ENCODE peak calls at places on chromosomes 2 and 18, in six cellular contexts. One of them, this sample, is unnamed.
A peak's percentile ranks its signal among the peaks of the same experiment; 100 is the strongest.

GRCh38 chr18:80210312-80211083 is 36.8 kb downstream of the PARD6G start:
- DNase-seq in esophagus squamous epithelium: no peak
- DNase-seq in lower lobe of right lung: no peak
- DNase-seq in stomach: no peak
- DNase-seq in endodermal cell: no peak
- DNase-seq in tibial artery: no peak
- DNase-seq in this sample: no peak

GRCh38 chr2:102619414-102620319 is at the start of gene SLC9A2:
- DNase-seq in endodermal cell: peak; percentile 82
- DNase-seq in esophagus squamous epithelium: no peak
- DNase-seq in stomach: peak; percentile 72
- DNase-seq in lower lobe of right lung: peak; percentile 55
- DNase-seq in tibial artery: no peak
- DNase-seq in this sample: no peak

GRCh38 chr2:231780123-231780908 is 766 bp downstream of the PDE6D start:
- DNase-seq in tibial artery: no peak
- DNase-seq in lower lobe of right lung: no peak
- DNase-seq in esophagus squamous epithelium: no peak
- DNase-seq in stomach: no peak
- DNase-seq in endodermal cell: peak; percentile 84
- DNase-seq in this sample: no peak

GRCh38 chr2:240925191-240925575 is 19.0 kb downstream of the CROCC2 start:
- DNase-seq in stomach: peak; percentile 37
- DNase-seq in lower lobe of right lung: no peak
- DNase-seq in esophagus squamous epithelium: no peak
- DNase-seq in tibial artery: peak; percentile 15
- DNase-seq in endodermal cell: no peak
- DNase-seq in this sample: peak; percentile 43

GRCh38 chr2:167756427-167756826 is 491.0 kb downstream of the STK39 start:
- DNase-seq in endodermal cell: peak; percentile 58
- DNase-seq in stomach: no peak
- DNase-seq in lower lobe of right lung: no peak
- DNase-seq in tibial artery: no peak
- DNase-seq in esophagus squamous epithelium: no peak
- DNase-seq in this sample: no peak

GRCh38 chr18:48563027-48563426 is 24.2 kb downstream of the CTIF start:
- DNase-seq in endodermal cell: peak; percentile 54
- DNase-seq in lower lobe of right lung: no peak
- DNase-seq in esophagus squamous epithelium: no peak
- DNase-seq in stomach: no peak
- DNase-seq in tibial artery: no peak
- DNase-seq in this sample: no peak

GRCh38 chr18:78123144-78123909 is 856.3 kb upstream of the SALL3 start:
- DNase-seq in lower lobe of right lung: no peak
- DNase-seq in endodermal cell: no peak
- DNase-seq in stomach: no peak
- DNase-seq in esophagus squamous epithelium: no peak
- DNase-seq in tibial artery: no peak
- DNase-seq in this sample: no peak

GRCh38 chr18:44896817-44897216 is 216.1 kb downstream of the SETBP1 start:
- DNase-seq in esophagus squamous epithelium: no peak
- DNase-seq in endodermal cell: no peak
- DNase-seq in stomach: no peak
- DNase-seq in tibial artery: no peak
- DNase-seq in lower lobe of right lung: no peak
- DNase-seq in this sample: no peak

GRCh38 chr2:58428553-58429284 is 187.6 kb upstream of the FANCL start:
- DNase-seq in stomach: no peak
- DNase-seq in esophagus squamous epithelium: no peak
- DNase-seq in tibial artery: no peak
- DNase-seq in endodermal cell: peak; percentile 92
- DNase-seq in lower lobe of right lung: peak; percentile 35
- DNase-seq in this sample: peak; percentile 33

GRCh38 chr2:39778775-39779751 is at the start of gene THUMPD2:
- DNase-seq in stomach: peak; percentile 69
- DNase-seq in esophagus squamous epithelium: no peak
- DNase-seq in endodermal cell: peak; percentile 91
- DNase-seq in tibial artery: peak; percentile 66
- DNase-seq in lower lobe of right lung: peak; percentile 80
- DNase-seq in this sample: peak; percentile 67

GRCh38 chr2:39778233-39778632 is 825 bp downstream of the THUMPD2 start:
- DNase-seq in lower lobe of right lung: no peak
- DNase-seq in esophagus squamous epithelium: no peak
- DNase-seq in endodermal cell: no peak
- DNase-seq in tibial artery: no peak
- DNase-seq in stomach: no peak
- DNase-seq in this sample: no peak

GRCh38 chr2:39781697-39782096 is 2.6 kb upstream of the THUMPD2 start:
- DNase-seq in tibial artery: no peak
- DNase-seq in endodermal cell: no peak
- DNase-seq in lower lobe of right lung: no peak
- DNase-seq in esophagus squamous epithelium: no peak
- DNase-seq in stomach: no peak
- DNase-seq in this sample: no peak

GRCh38 chr2:39780825-39781600 is 2.0 kb upstream of the THUMPD2 start:
- DNase-seq in endodermal cell: peak; percentile 43
- DNase-seq in esophagus squamous epithelium: no peak
- DNase-seq in lower lobe of right lung: no peak
- DNase-seq in stomach: no peak
- DNase-seq in tibial artery: no peak
- DNase-seq in this sample: no peak

DNA sequence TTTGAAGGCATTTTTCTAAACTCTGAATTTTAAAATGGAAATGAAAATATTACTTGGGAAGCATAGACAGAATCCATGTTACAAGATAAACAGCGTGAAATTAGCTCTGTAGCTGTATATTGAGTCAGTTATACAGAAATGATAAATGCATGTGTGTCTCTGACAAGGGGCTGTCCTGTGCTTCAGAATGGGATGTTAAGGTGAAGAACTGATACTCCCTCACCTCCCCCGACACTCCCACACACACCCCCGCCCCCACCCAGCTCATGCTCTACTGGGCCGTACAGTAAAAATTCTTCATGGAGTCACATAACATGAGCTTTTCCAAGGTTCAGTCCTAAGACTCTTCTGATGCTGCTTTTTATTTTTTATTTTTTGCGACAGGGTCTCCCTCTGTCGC is 868 bp upstream of the THUMPD2 start:
- DNase-seq in lower lobe of right lung: no peak
- DNase-seq in esophagus squamous epithelium: no peak
- DNase-seq in stomach: no peak
- DNase-seq in endodermal cell: no peak
- DNase-seq in tibial artery: no peak
- DNase-seq in this sample: no peak
- H3K4me1 ChIP-seq in lower lobe of right lung: peaks cover 31% of the 10 kb centered on the region
- H3K4me1 ChIP-seq in esophagus squamous epithelium: peaks cover 40% of the 10 kb centered on the region
- H3K4me1 ChIP-seq in stomach: peaks cover 11% of the 10 kb centered on the region
- H3K4me1 ChIP-seq in endodermal cell: peaks cover 2% of the 10 kb centered on the region
- H3K4me1 ChIP-seq in tibial artery: no peaks in the 10 kb centered on the region
- H3K4me1 ChIP-seq in this sample: peaks cover 6% of the 10 kb centered on the region

GRCh38 chr2:108169982-108170625 is 69.7 kb upstream of the SULT1C3 start:
- DNase-seq in stomach: no peak
- DNase-seq in endodermal cell: peak; percentile 65
- DNase-seq in tibial artery: no peak
- DNase-seq in lower lobe of right lung: no peak
- DNase-seq in esophagus squamous epithelium: no peak
- DNase-seq in this sample: no peak
- TF ChIP-seq CTCF in stomach: no peak
- TF ChIP-seq CTCF in endodermal cell: peak; percentile 77
- TF ChIP-seq CTCF in tibial artery: no peak
- TF ChIP-seq CTCF in lower lobe of right lung: no peak
- TF ChIP-seq CTCF in esophagus squamous epithelium: peak; percentile 19
- TF ChIP-seq CTCF in this sample: no peak

GRCh38 chr18:22465859-22466602 is 48.3 kb upstream of the CTAGE1 start:
- DNase-seq in stomach: no peak
- DNase-seq in tibial artery: peak; percentile 75
- DNase-seq in endodermal cell: no peak
- DNase-seq in esophagus squamous epithelium: no peak
- DNase-seq in lower lobe of right lung: no peak
- DNase-seq in this sample: no peak
- H3K4me3 ChIP-seq in stomach: no peak overlapping the region
- H3K4me3 ChIP-seq in tibial artery: peak overlapping the region; percentile 5
- H3K4me3 ChIP-seq in endodermal cell: no peak overlapping the region
- H3K4me3 ChIP-seq in esophagus squamous epithelium: no peak overlapping the region
- H3K4me3 ChIP-seq in lower lobe of right lung: no peak overlapping the region
- H3K4me3 ChIP-seq in this sample: no peak overlapping the region

GRCh38 chr2:134240061-134240460 is 13.8 kb upstream of the MGAT5 start:
- DNase-seq in endodermal cell: no peak
- DNase-seq in esophagus squamous epithelium: no peak
- DNase-seq in lower lobe of right lung: no peak
- DNase-seq in stomach: no peak
- DNase-seq in tibial artery: no peak
- DNase-seq in this sample: no peak
- H3K4me1 ChIP-seq in endodermal cell: no peaks in the 10 kb centered on the region
- H3K4me1 ChIP-seq in esophagus squamous epithelium: peaks cover 24% of the 10 kb centered on the region
- H3K4me1 ChIP-seq in lower lobe of right lung: peaks cover 9% of the 10 kb centered on the region
- H3K4me1 ChIP-seq in stomach: peaks cover 31% of the 10 kb centered on the region
- H3K4me1 ChIP-seq in tibial artery: no peaks in the 10 kb centered on the region
- H3K4me1 ChIP-seq in this sample: no peaks in the 10 kb centered on the region

DNA sequence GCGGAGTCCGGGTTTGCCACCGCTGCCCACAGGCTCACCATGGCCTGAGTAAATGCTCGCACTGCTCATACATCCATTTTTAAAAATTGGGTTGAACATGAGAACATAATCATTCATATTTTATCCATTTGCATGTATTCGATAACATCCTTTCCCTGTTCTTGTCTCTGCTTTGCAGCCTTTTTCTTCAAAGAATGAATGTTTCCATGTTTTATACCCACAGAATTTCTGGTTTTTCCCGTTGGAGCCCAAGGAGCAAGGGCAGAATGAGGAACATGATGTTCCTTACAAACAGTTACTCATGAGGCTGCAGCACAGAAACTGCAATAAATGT is 146.5 kb downstream of the CCDC74A start:
- DNase-seq in stomach: no peak
- DNase-seq in lower lobe of right lung: no peak
- DNase-seq in tibial artery: no peak
- DNase-seq in esophagus squamous epithelium: no peak
- DNase-seq in endodermal cell: no peak
- DNase-seq in this sample: no peak
- TF ChIP-seq CTCF in stomach: no peak
- TF ChIP-seq CTCF in lower lobe of right lung: peak; percentile 4
- TF ChIP-seq CTCF in tibial artery: no peak
- TF ChIP-seq CTCF in esophagus squamous epithelium: no peak
- TF ChIP-seq CTCF in endodermal cell: no peak
- TF ChIP-seq CTCF in this sample: no peak

DNA sequence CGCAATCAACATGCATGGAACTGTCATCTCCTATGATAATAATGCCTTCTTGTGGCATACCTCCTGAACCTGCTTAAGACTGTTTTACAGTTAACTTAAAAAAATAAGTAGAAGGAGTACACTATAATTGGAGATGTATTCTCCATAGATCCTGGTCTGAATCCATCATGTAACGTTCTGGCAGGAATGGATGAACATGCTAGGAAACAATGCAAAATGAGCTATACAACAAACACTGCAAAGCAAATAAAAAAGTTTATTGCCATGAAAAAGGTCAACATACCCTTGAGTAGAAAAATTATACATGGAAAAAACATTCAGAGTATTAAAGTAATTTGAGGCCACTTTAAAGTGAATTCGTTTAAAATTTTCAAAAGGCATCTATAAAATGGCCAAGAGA is 71.5 kb upstream of the SCN7A start:
- DNase-seq in tibial artery: no peak
- DNase-seq in lower lobe of right lung: no peak
- DNase-seq in esophagus squamous epithelium: no peak
- DNase-seq in stomach: no peak
- DNase-seq in endodermal cell: no peak
- DNase-seq in this sample: no peak
- H3K4me3 ChIP-seq in tibial artery: no peak overlapping the region
- H3K4me3 ChIP-seq in lower lobe of right lung: no peak overlapping the region
- H3K4me3 ChIP-seq in esophagus squamous epithelium: no peak overlapping the region
- H3K4me3 ChIP-seq in stomach: no peak overlapping the region
- H3K4me3 ChIP-seq in endodermal cell: no peak overlapping the region
- H3K4me3 ChIP-seq in this sample: no peak overlapping the region

DNA sequence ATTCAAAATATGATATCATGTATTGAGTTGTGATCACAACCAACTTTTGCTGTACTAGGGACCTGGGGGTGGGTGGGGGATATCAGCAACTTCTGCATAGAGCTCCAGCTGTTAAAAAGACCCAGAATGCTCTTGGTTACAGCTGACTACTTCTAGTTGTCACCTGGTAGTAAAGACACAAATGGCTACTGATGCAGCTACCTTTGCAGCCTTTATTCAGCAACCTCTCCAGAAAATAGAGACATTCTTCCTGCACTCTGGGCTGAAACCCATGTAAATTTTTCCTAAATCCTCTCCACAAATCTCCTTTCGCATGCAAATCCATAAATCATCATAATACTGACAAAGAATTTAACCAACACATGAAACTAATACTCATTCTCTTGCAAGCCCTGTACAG is 238.3 kb downstream of the TCF4 start:
- DNase-seq in esophagus squamous epithelium: no peak
- DNase-seq in endodermal cell: no peak
- DNase-seq in tibial artery: no peak
- DNase-seq in lower lobe of right lung: no peak
- DNase-seq in stomach: no peak
- DNase-seq in this sample: no peak
- H3K4me1 ChIP-seq in esophagus squamous epithelium: peaks cover 4% of the 10 kb centered on the region
- H3K4me1 ChIP-seq in endodermal cell: peaks cover 17% of the 10 kb centered on the region
- H3K4me1 ChIP-seq in tibial artery: no peaks in the 10 kb centered on the region
- H3K4me1 ChIP-seq in lower lobe of right lung: no peaks in the 10 kb centered on the region
- H3K4me1 ChIP-seq in stomach: no peaks in the 10 kb centered on the region
- H3K4me1 ChIP-seq in this sample: no peaks in the 10 kb centered on the region